ENCODE peak calls at places on chromosomes 2 and 18, in ten cellular contexts. C, L, N, O, I, D, H, T, W and J are unnamed samples.

GRCh38 chr2:10091182-10091932 is 11.1 kb upstream of the CYS1 start:
- DNase-seq in I (no peak), T (no peak), N (no peak), H (no peak), L (no peak), O (no peak), C (no peak), D (no peak), W (no peak), J (no peak)

GRCh38 chr2:2456721-2457120 is 125.6 kb upstream of the MYT1L start:
- DNase-seq in N (peak; percentile 37), O (no peak), I (no peak), D (no peak), C (no peak), T (peak; percentile 35), H (no peak), L (peak; percentile 3), W (no peak), J (no peak)

GRCh38 chr2:121186261-121186660 is 98.7 kb downstream of the TFCP2L1 start:
- DNase-seq in O (no peak), T (no peak), C (no peak), H (no peak), L (no peak), N (no peak), D (no peak), W (no peak), I (no peak), J (no peak)

GRCh38 chr18:9055185-9055584 is 47.3 kb upstream of the NDUFV2 start:
- DNase-seq in L (peak; percentile 90), D (no peak), I (no peak), O (no peak), N (peak; percentile 95), T (peak; percentile 89), W (no peak), C (no peak), H (no peak), J (no peak)

GRCh38 chr2:201362396-201362795 is 5.3 kb upstream of the FLACC1 start:
- DNase-seq in H (no peak), W (no peak), T (no peak), N (peak; percentile 42), D (no peak), O (no peak), C (no peak), I (no peak), L (peak; percentile 33), J (no peak)

GRCh38 chr18:50410008-50410407 is 35.2 kb downstream of the SKA1 start:
- DNase-seq in L (no peak), O (no peak), I (peak; percentile 8), H (no peak), D (no peak), T (no peak), C (no peak), N (no peak), W (no peak), J (no peak)

GRCh38 chr2:196758474-196759377 is 40.8 kb downstream of the GTF3C3 start:
- DNase-seq in I (no peak), D (no peak), L (peak; percentile 18), W (no peak), C (no peak), O (no peak), H (no peak), T (peak; percentile 13), N (peak; percentile 42), J (no peak)

GRCh38 chr2:55158111-55158814 is 73.8 kb downstream of the CLHC1 start:
- DNase-seq in H (no peak), C (no peak), W (no peak), I (peak; percentile 24), N (no peak), D (no peak), L (no peak), O (no peak), T (no peak), J (no peak)

GRCh38 chr2:150134223-150134858 is 353.1 kb downstream of the RND3 start:
- DNase-seq in N (peak; percentile 67), H (no peak), L (no peak), W (no peak), C (no peak), D (no peak), I (no peak), T (peak; percentile 72), O (no peak), J (no peak)

GRCh38 chr2:118711603-118712002 is 135.8 kb downstream of the EN1 start:
- DNase-seq in W (no peak), T (no peak), C (no peak), H (no peak), O (no peak), L (no peak), I (no peak), N (no peak), D (no peak), J (no peak)

GRCh38 chr18:55185391-55185790 is 226.1 kb upstream of the CCDC68 start:
- DNase-seq in O (no peak), W (no peak), T (no peak), C (no peak), H (no peak), I (no peak), D (no peak), L (peak; percentile 55), N (peak; percentile 30), J (no peak)

GRCh38 chr2:64276417-64277095 is 132.3 kb upstream of the PELI1 start:
- DNase-seq in H (no peak), O (no peak), N (no peak), W (no peak), L (peak; percentile 68), C (peak; percentile 35), I (no peak), T (no peak), D (no peak), J (no peak)

GRCh38 chr18:55414475-55414874 is 173.5 kb downstream of the TCF4 start:
- DNase-seq in W (no peak), O (no peak), T (no peak), L (no peak), D (no peak), H (no peak), I (no peak), C (no peak), N (no peak), J (no peak)

GRCh38 chr2:54555318-54555837 is 99.3 kb downstream of the SPTBN1 start:
- DNase-seq in I (peak; percentile 58), O (no peak), L (peak; percentile 45), D (no peak), H (no peak), W (no peak), N (peak; percentile 50), C (no peak), T (no peak), J (no peak)

DNA sequence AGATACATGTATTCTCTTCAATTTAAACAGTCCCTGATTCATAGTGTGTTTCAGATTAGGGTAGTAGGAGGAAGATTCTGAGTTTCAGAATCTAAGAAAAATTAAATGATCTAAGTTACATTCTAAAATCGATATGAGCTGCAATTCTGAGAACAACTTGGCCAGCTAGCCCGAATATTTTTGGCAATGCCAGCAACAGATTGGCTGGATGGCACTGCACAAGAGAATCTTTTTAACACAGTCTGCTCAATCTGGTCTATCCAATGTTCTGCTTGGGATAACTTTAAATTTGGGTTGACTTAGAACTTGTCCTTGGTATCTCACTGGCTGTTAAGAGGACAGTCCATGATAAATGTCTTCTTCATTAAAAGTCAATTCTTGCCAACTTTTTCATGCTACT is 853.9 kb downstream of the NRXN1 start:
- DNase-seq in C (no peak), N (no peak), H (no peak), O (no peak), I (no peak), D (no peak), T (no peak), L (no peak), W (no peak), J (no peak)
- TF ChIP-seq CTCF in C (no peak), N (no peak), H (no peak), O (no peak), I (no peak), D (no peak), T (no peak), L (no peak), W (no peak), J (no peak)

GRCh38 chr2:204505488-204505887 is 39.8 kb upstream of the PARD3B start:
- DNase-seq in I (no peak), N (no peak), T (no peak), W (no peak), L (no peak), C (no peak), D (no peak), H (no peak), O (no peak), J (no peak)
- TF ChIP-seq CTCF in I (no peak), N (no peak), T (no peak), W (no peak), L (no peak), C (no peak), D (no peak), H (no peak), O (no peak), J (no peak)

GRCh38 chr2:189492451-189492850 is 51.2 kb downstream of the WDR75 start:
- DNase-seq in L (peak; percentile 46), H (no peak), N (peak; percentile 28), T (no peak), I (no peak), W (no peak), C (no peak), O (no peak), D (no peak), J (no peak)

GRCh38 chr2:189501487-189501886 is 60.2 kb downstream of the WDR75 start:
- DNase-seq in I (no peak), W (no peak), L (no peak), H (no peak), T (no peak), D (no peak), O (no peak), C (no peak), N (no peak), J (no peak)

GRCh38 chr2:189499137-189499536 is 57.9 kb downstream of the WDR75 start:
- DNase-seq in T (no peak), C (no peak), D (no peak), N (no peak), I (no peak), L (peak; percentile 7), H (no peak), W (no peak), O (no peak), J (no peak)

GRCh38 chr2:189500456-189501160 is 59.3 kb downstream of the WDR75 start:
- DNase-seq in H (no peak), T (no peak), D (no peak), C (no peak), I (no peak), O (no peak), N (no peak), W (no peak), L (no peak), J (no peak)

GRCh38 chr2:189498205-189498604 is 56.9 kb downstream of the WDR75 start:
- DNase-seq in T (no peak), O (no peak), W (no peak), N (no peak), D (no peak), I (no peak), C (no peak), L (no peak), H (no peak), J (no peak)
- TF ChIP-seq CTCF in T (no peak), O (no peak), W (no peak), N (no peak), D (no peak), I (no peak), C (no peak), L (no peak), H (peak; percentile 30), J (no peak)

GRCh38 chr18:35497334-35498197 is at the start of gene INO80C:
- DNase-seq in W (peak; percentile 83), I (peak; percentile 91), T (peak; percentile 90), L (peak; percentile 97), C (peak; percentile 97), D (peak; percentile 94), H (peak; percentile 96), N (peak; percentile 95), O (peak; percentile 80), J (no peak)
- TF ChIP-seq CTCF in W (peak; percentile 7), I (no peak), T (no peak), L (no peak), C (no peak), D (no peak), H (no peak), N (no peak), O (no peak), J (no peak)